ENCODE peak calls at places on chromosomes 3 and 15, in five cellular contexts. R, X, Y, N and M are unnamed samples.
A peak's percentile ranks its signal among the peaks of the same experiment; 100 is the strongest.

GRCh38 chr15:63371297-63371918 is 10.2 kb downstream of the CA12 start:
- DNase-seq in N (no peak), R (no peak), Y (no peak), X (no peak), M (peak; percentile 40)

GRCh38 chr3:52108302-52109232 is 45.7 kb downstream of the POC1A start:
- DNase-seq in N (peak; percentile 23), R (peak; percentile 51), X (peak; percentile 61), Y (no peak), M (peak; percentile 52)

GRCh38 chr3:27500051-27500450 is 15.9 kb upstream of the SLC4A7 start:
- DNase-seq in Y (no peak), X (no peak), N (no peak), R (no peak), M (no peak)

GRCh38 chr15:44527241-44527640 is 9.7 kb upstream of the EIF3J start:
- DNase-seq in N (no peak), Y (no peak), R (no peak), X (no peak), M (no peak)

GRCh38 chr15:83066034-83066760 is 855 bp downstream of the BTBD1 start:
- DNase-seq in Y (no peak), R (no peak), X (peak; percentile 56), N (no peak), M (no peak)

GRCh38 chr3:49625071-49625470 is 49.1 kb upstream of the APEH start:
- DNase-seq in N (no peak), R (no peak), Y (no peak), X (no peak), M (no peak)

GRCh38 chr3:15634671-15635661 is 33.4 kb downstream of the BTD start:
- DNase-seq in X (no peak), R (no peak), Y (no peak), N (no peak), M (peak; percentile 83)

GRCh38 chr3:8733332-8734094 is at the start of gene CAV3:
- DNase-seq in N (no peak), R (peak; percentile 52), X (no peak), Y (no peak), M (no peak)

GRCh38 chr15:77901921-77902750 is 175.4 kb downstream of the TBC1D2B start:
- DNase-seq in X (peak; percentile 66), R (no peak), Y (no peak), N (peak; percentile 23), M (no peak)

DNA sequence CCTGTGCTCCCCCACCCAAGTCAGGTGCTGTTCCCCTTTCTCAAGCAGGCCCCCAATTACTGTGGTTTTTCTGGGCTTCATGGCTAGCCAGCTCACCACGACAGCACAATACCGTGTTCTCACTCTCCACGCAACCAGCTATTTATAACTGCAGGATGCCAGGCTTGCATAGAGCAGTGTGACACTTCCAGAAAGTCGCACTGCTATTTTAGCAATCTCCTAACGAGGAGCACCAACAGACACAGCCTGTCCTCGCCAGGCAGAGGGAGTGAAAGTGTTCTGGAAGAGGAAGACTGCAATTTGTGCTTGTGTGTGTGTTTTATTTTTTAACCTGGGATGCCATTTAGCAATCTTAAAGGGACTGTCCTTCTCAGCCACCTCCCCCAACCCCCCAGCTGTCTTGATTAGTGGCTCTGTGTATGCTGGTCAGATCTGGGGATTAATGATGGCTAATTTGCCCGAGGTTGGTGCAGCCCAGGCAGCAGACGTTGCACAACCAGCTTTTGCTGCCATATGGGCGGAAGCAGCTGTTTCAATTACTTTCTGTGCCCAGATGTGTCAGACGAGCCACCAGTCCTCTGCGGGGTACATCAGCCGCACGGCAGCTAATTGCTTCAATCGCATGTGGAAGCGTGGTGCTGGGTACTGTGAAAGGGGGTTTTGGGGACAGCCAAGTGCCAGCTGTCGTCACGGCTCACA is 268.0 kb upstream of the ARRDC4 start:
- DNase-seq in X (no peak), R (peak; percentile 9), Y (no peak), N (no peak), M (no peak)
- H3K27ac ChIP-seq in X (no peak overlapping the region), R (no peak overlapping the region), Y (no peak overlapping the region), N (no peak overlapping the region), M (no peak overlapping the region)

GRCh38 chr3:127817331-127817821 is 4.9 kb downstream of the MGLL start:
- DNase-seq in N (no peak), X (peak; percentile 35), R (no peak), Y (no peak), M (no peak)
- H3K4me1 ChIP-seq in N (peaks cover 72% of the 10 kb centered on the region), X (peaks cover 3% of the 10 kb centered on the region), R (peaks cover 82% of the 10 kb centered on the region), Y (peaks cover 63% of the 10 kb centered on the region), M (no peaks in the 10 kb centered on the region)

GRCh38 chr3:188869628-188870027 is 302.1 kb upstream of the TPRG1 start:
- DNase-seq in R (no peak), Y (no peak), N (no peak), X (no peak), M (no peak)
- TF ChIP-seq CTCF in R (no peak), Y (no peak), N (no peak), X (no peak), M (no peak)

GRCh38 chr15:74569731-74570070 is 28.7 kb downstream of the ARID3B start:
- DNase-seq in X (no peak), R (no peak), N (no peak), Y (no peak), M (no peak)

GRCh38 chr15:74571191-74571590 is 30.2 kb downstream of the ARID3B start:
- DNase-seq in R (no peak), X (peak; percentile 12), Y (no peak), N (no peak), M (no peak)

GRCh38 chr15:74564182-74564581 is 23.2 kb downstream of the ARID3B start:
- DNase-seq in Y (no peak), N (no peak), R (no peak), X (no peak), M (no peak)

GRCh38 chr15:74565381-74566085 is 24.5 kb downstream of the ARID3B start:
- DNase-seq in R (no peak), N (no peak), X (peak; percentile 20), Y (no peak), M (no peak)

GRCh38 chr15:74568594-74568993 is 27.6 kb downstream of the ARID3B start:
- DNase-seq in N (no peak), X (peak; percentile 39), R (no peak), Y (no peak), M (no peak)
- H3K27ac ChIP-seq in N (no peak overlapping the region), X (no peak overlapping the region), R (no peak overlapping the region), Y (no peak overlapping the region), M (no peak overlapping the region)

DNA sequence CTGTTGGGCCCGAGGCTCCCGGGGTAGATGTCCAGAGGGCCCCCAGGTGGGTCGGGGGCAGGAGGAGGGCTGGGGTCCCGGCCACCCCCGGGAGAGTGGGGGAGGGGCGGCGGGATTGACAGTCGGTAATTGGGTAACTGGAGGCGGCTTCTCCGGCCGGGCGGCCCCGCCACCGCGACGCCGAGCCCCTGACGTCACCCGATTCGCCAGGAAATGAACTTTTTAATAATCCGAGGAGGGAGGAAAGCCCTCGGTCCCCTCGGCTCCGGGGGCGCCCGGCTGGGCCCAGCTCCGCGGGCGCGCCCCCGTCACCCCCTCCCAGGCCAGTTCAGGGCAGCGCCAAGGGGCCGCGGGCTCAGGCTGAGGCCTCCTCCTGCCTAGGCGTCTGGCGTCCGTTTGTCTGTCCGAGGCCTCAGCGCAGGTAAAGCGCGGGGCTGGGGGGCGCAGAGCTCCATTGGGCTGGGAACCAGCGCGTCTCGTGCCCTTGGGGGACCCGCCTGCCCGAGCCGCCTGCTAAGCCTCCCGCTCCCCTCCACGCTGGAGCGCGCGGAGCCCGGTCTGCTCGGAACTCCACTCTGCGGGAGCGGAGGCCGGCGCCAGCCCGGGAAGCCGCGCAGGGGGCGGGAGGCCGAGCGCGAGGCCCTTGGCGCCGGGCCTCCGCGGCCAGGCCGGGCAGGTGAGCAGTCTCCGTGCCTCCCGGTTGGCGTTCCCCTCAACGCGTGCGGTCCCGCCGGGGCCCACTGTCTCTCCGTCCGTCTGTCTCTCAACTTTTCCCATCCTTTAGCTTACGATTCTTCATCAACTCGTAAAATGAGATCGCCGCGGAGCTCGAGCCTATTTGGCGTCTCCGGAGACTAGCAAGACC is 3.8 kb downstream of the GATA2 start:
- DNase-seq in N (no peak), Y (no peak), R (peak; percentile 72), X (peak; percentile 79), M (peak; percentile 86)
- H3K4me1 ChIP-seq in N (peaks cover 60% of the 10 kb centered on the region), Y (peaks cover 85% of the 10 kb centered on the region), R (peaks cover 89% of the 10 kb centered on the region), X (peaks cover 5% of the 10 kb centered on the region), M (peaks cover 19% of the 10 kb centered on the region)

DNA sequence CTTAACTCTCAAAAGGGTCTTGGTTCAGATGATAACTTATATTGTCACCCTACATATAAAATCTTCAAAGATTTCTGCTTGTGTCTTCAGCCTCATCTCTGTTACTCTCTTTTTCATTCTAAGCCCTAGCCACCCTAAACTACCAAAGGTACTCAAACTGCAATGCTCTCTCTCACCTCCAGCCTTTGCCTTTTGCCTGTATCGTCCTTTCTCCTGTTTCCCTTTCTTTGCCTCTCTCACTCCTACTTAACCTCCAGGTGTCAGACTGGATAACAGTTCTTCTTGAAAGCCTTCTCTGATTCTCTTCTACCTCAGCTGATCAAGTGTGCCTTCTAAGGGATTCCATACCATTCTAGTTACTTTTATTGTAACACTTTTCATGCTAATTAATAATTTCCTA is 149.8 kb downstream of the SERPINI1 start:
- DNase-seq in X (peak; percentile 57), N (no peak), R (no peak), Y (no peak), M (no peak)
- TF ChIP-seq CTCF in X (peak; percentile 62), N (no peak), R (no peak), Y (no peak), M (no peak)

DNA sequence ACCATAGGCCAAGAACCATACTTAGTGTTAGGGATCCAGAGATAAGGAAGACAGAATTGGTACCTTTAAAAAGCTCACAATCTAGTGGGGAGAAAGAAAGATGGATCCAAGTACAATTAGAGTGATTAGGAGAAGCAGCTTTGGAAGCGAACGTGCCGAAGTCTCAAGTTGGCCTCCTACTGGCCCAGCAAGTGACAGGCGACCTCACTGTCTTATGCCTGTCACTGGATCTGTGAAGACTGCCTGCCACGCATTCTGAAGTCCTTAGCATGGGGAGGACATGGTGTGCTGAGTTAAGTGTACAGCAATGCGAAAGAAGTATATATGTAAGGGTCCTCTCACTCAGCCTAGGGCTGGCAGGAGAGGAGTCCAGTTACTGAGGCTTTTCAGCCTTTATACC is 141.0 kb downstream of the GABRB3 start:
- DNase-seq in Y (no peak), N (no peak), X (peak; percentile 65), R (no peak), M (no peak)
- H3K27ac ChIP-seq in Y (no peak overlapping the region), N (no peak overlapping the region), X (no peak overlapping the region), R (no peak overlapping the region), M (no peak overlapping the region)

DNA sequence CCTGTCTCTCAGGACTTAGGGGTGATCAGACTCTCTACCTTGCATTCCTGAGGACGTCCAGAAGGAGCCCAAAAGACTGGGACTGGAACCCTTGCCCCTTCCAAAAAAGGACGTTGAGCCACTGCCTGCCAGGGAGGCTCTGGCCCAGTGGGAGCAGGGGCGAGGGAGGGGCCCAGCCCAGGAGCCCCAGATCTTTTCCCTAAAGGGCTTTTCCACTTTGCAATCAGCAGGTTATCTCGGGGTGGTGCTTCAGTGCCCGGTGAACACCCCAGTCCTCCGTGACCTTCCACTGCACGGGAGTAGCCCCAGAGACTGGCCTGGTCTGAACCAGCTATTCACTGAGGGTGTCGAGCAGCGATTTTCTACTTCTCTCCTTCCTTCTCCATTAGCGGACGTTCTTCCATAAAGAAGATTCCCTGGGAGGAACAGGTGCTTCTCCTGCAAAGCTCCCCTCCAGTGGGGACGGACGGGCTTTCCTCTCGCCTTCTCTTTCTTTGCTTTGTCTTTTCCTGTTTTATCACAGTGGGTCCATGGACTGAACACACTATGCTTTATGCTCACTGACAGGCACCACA is 113.7 kb downstream of the CHSY1 start:
- DNase-seq in R (no peak), Y (no peak), N (peak; percentile 10), X (no peak), M (no peak)
- H3K4me1 ChIP-seq in R (peaks cover 12% of the 10 kb centered on the region), Y (peaks cover 4% of the 10 kb centered on the region), N (peaks cover 9% of the 10 kb centered on the region), X (no peaks in the 10 kb centered on the region), M (no peaks in the 10 kb centered on the region)

GRCh38 chr15:85707519-85708338 is 87.0 kb downstream of the KLHL25 start:
- DNase-seq in R (no peak), X (no peak), Y (no peak), N (no peak), M (no peak)
- TF ChIP-seq CTCF in R (no peak), X (no peak), Y (no peak), N (no peak), M (no peak)